ENCODE peak calls at places on chromosomes 3 and 15, in six cellular contexts. Q, J, K, C, V and L are unnamed samples.

GRCh38 chr3:20056727-20057611 is 16.7 kb downstream of the KAT2B start:
- DNase-seq in K (no peak), V (peak), J (no peak), Q (peak), C (no peak), L (no peak)

GRCh38 chr3:194253270-194253669 is 97.9 kb downstream of the CPN2 start:
- DNase-seq in K (no peak), C (no peak), V (no peak), J (no peak), Q (no peak), L (no peak)

GRCh38 chr3:100603449-100603848 is 6.0 kb upstream of the ADGRG7 start:
- DNase-seq in V (peak), J (no peak), C (peak), Q (peak), K (no peak), L (peak)

GRCh38 chr3:127761101-127761802 is 61.1 kb downstream of the MGLL start:
- DNase-seq in K (no peak), V (no peak), Q (no peak), J (no peak), C (no peak), L (no peak)

GRCh38 chr3:188407158-188407880 is 253.4 kb downstream of the LPP start:
- DNase-seq in V (peak), K (no peak), C (no peak), Q (peak), J (no peak), L (no peak)

GRCh38 chr15:52481915-52482314 is 46.8 kb downstream of the MYO5A start:
- DNase-seq in J (no peak), C (no peak), V (peak), K (no peak), Q (peak), L (no peak)

GRCh38 chr3:126147932-126148683 is 32.3 kb downstream of the ALDH1L1 start:
- DNase-seq in J (peak), K (no peak), Q (no peak), V (no peak), C (no peak), L (peak)

GRCh38 chr3:11784962-11785361 is 61.7 kb downstream of the TAMM41 start:
- DNase-seq in Q (no peak), K (no peak), V (peak), C (peak), J (no peak), L (peak)

GRCh38 chr3:197019021-197019420 is 10.6 kb downstream of the MELTF start:
- DNase-seq in J (no peak), V (no peak), C (no peak), K (no peak), Q (no peak), L (peak)

GRCh38 chr3:59334585-59334984 is 284.8 kb upstream of the CFAP20DC start:
- DNase-seq in K (no peak), J (no peak), Q (peak), C (no peak), V (peak), L (no peak)

GRCh38 chr3:3499012-3499411 is 300.2 kb upstream of the LRRN1 start:
- DNase-seq in K (no peak), Q (no peak), J (no peak), C (no peak), V (no peak), L (no peak)

GRCh38 chr15:31062965-31063355 is 38.6 kb downstream of the TRPM1 start:
- DNase-seq in C (no peak), K (no peak), Q (no peak), V (no peak), J (no peak), L (no peak)

GRCh38 chr3:31462050-31462569 is 70.6 kb upstream of the STT3B start:
- DNase-seq in K (no peak), J (no peak), Q (no peak), C (peak), V (no peak), L (no peak)

GRCh38 chr3:107412376-107412775 is 35.1 kb downstream of the CCDC54 start:
- DNase-seq in Q (peak), K (no peak), V (no peak), C (no peak), J (no peak), L (no peak)

DNA sequence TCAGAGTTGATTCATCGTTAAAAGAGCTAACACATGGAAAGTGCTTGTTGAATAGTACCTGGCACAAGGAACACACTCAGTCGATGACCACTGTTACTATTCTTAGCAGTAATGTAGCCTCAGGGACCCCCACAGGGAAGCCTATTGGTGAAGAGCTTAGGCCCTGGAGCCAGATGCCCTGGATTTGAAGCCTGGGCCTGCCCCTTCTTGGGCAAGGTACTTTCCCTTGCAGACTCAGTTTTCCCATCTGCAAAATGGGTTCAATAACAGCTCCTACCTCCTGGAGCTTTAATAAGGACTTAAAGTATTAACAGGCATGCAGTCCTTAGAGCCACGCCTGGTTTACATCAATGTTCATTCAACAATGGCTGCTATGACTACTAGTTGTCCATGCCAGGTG is 96.9 kb upstream of the WNT5A start:
- DNase-seq in Q (no peak), K (no peak), J (no peak), C (no peak), V (no peak), L (no peak)
- H2BK5ac ChIP-seq in Q (no peak), K (no peak), J (no peak), C (no peak), V (no peak), L (no peak)

GRCh38 chr15:66278671-66279070 is 14.7 kb upstream of the DIS3L start:
- DNase-seq in K (no peak), V (no peak), J (no peak), Q (no peak), C (no peak), L (no peak)

GRCh38 chr15:66276546-66276945 is 16.8 kb upstream of the DIS3L start:
- DNase-seq in K (no peak), V (no peak), J (no peak), Q (no peak), C (no peak), L (no peak)

GRCh38 chr15:66275352-66275751 is 18.0 kb upstream of the DIS3L start:
- DNase-seq in C (no peak), Q (no peak), V (no peak), K (no peak), J (no peak), L (no peak)

DNA sequence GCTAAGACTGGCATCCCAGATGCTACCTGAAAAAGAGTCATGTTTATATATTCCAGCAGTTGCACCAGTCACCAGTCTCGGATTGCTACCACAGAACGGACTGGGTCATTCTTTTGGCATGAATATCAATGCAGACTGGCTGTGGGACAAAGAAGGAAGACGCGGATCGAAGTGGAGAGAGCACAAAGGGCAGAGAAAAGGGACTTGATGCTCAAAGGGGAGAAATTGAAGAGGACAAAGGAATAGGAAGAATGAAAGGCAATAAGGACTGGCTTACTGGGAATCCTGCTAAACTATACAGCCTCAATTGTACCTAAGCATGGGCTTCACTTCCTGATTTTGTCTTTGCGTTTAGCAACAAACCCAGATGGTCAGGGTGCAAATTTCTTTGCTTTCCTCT is 15.3 kb upstream of the DIS3L start:
- DNase-seq in C (no peak), J (no peak), Q (no peak), V (no peak), K (no peak), L (no peak)
- H2BK120ac ChIP-seq in C (no peak), J (no peak), Q (no peak), V (no peak), K (no peak), L (no peak)

DNA sequence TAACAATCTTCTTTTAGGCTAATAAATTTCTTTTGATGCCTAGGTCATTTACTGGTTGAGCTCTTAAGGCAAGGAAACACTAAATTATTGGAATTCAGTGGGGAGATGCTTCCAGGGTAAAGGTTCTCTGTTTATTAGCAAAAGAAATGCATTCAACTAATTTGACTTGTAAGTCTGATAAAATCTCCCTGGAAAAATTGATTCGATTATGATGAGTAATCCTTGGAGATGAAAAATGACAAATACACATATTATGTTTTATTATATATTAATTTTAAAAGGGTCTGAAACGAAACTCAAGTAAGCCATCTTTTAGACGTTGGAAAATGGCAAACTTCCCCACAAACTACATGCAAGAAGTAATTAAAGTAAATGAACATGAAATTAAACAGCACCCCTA is 328.0 kb downstream of the FOXP1 start:
- DNase-seq in K (no peak), V (no peak), C (no peak), J (no peak), Q (no peak), L (no peak)
- H2BK15ac ChIP-seq in K (no peak), V (no peak), C (no peak), J (no peak), Q (no peak), L (no peak)

GRCh38 chr3:23805881-23806321 is at the start of gene UBE2E1:
- DNase-seq in J (no peak), Q (peak), K (peak), C (peak), V (peak), L (peak)
- H2BK5ac ChIP-seq in J (peak), Q (peak), K (peak), C (no peak), V (peak), L (no peak)

DNA sequence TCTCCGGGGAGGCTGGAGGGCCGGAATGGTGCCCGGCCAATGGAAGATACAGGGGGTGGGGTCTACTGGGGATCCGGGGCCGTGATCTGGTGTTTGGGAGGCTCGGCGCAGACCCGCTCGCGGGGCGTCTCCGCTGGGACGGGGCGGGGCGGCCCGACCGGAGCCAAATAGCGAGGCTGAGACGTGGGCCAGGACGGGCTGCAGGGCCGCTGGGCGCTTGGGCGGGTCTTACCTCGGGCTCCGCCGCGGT is 577 bp downstream of the MYO9A start:
- DNase-seq in J (peak), Q (peak), C (peak), V (peak), K (peak), L (peak)
- H2BK120ac ChIP-seq in J (no peak), Q (no peak), C (no peak), V (peak), K (no peak), L (no peak)

GRCh38 chr15:96330064-96330449 is 443 bp upstream of the NR2F2 start:
- DNase-seq in Q (peak), K (no peak), V (peak), C (no peak), J (peak), L (peak)
- H2BK15ac ChIP-seq in Q (peak), K (no peak), V (no peak), C (no peak), J (no peak), L (no peak)

GRCh38 chr3:190644766-190645165 is 130.9 kb downstream of the IL1RAP start:
- DNase-seq in K (no peak), Q (peak), J (no peak), V (peak), C (no peak), L (no peak)
- H2BK5ac ChIP-seq in K (no peak), Q (no peak), J (peak), V (no peak), C (no peak), L (no peak)

GRCh38 chr3:184600685-184601377 is 39.2 kb downstream of the EPHB3 start:
- DNase-seq in C (no peak), J (no peak), V (no peak), K (no peak), Q (no peak), L (no peak)

GRCh38 chr3:184597783-184598182 is 36.2 kb downstream of the EPHB3 start:
- DNase-seq in J (no peak), K (no peak), V (no peak), C (no peak), Q (no peak), L (no peak)

GRCh38 chr3:184598220-184598927 is 36.8 kb downstream of the EPHB3 start:
- DNase-seq in V (no peak), Q (no peak), J (no peak), K (no peak), C (no peak), L (no peak)

GRCh38 chr3:184596886-184597575 is 35.4 kb downstream of the EPHB3 start:
- DNase-seq in K (no peak), J (no peak), C (no peak), Q (no peak), V (no peak), L (no peak)

DNA sequence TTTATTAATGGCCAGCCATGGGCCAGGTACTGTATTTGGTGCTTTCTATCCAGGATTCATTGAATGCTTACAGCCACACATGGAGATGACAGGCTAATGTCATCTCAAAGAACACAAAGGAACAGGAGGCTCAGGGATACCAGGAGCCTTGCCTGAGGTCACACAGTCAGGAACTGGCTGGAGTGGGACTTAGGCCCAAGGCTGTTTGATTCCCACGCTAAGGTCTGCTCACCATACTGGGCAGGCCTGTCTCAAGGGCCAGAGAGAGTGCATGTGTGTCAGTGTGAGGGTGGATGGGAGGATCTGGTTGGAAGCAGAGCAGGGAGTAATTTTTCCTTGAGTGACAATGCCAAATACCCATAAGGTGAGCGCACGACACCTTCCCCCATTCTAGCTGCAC is 37.6 kb downstream of the EPHB3 start:
- DNase-seq in C (no peak), V (no peak), Q (no peak), J (no peak), K (no peak), L (no peak)
- H2BK120ac ChIP-seq in C (no peak), V (no peak), Q (no peak), J (no peak), K (no peak), L (no peak)

GRCh38 chr3:55246016-55246415 is 241.1 kb downstream of the WNT5A start:
- DNase-seq in C (no peak), Q (peak), J (no peak), V (no peak), K (no peak), L (no peak)
- H2BK15ac ChIP-seq in C (no peak), Q (peak), J (no peak), V (no peak), K (no peak), L (no peak)

GRCh38 chr3:54982807-54983206 is 54.9 kb upstream of the LRTM1 start:
- DNase-seq in C (no peak), J (no peak), K (no peak), V (no peak), Q (no peak), L (no peak)
- H2BK5ac ChIP-seq in C (no peak), J (no peak), K (no peak), V (no peak), Q (no peak), L (no peak)